ENCODE peak calls at places on chromosomes 1 and 21, in nine cellular contexts. X is MM.1S, G is OCI-LY7, I is hepatocyte, D is PC-3, A is GM23248, C is PC-9, L is SK-N-SH, E is HCT116. P is an unnamed sample. For H3K9me2, the result is how much of the 10 kb centered on the place peaks cover.

GRCh38 chr1:167791281-167792209 is 69.8 kb downstream of the MPZL1 start:
- DNase-seq in X (no peak), G (no peak), I (peak), D (no peak), A (peak), C (no peak), L (no peak), E (no peak), P (no peak)

GRCh38 chr1:227317541-227318002 is 720 bp downstream of the CDC42BPA start:
- DNase-seq in X (peak), G (no peak), I (peak), D (peak), A (peak), C (peak), L (peak), E (no peak), P (no peak)

GRCh38 chr21:38817371-38818335 is 11.9 kb downstream of the ETS2 start:
- DNase-seq in X (no peak), G (no peak), I (no peak), D (peak), A (peak), C (no peak), L (no peak), E (no peak), P (no peak)

GRCh38 chr1:116111196-116112021 is at the start of gene MAB21L3:
- DNase-seq in X (no peak), G (no peak), I (peak), D (peak), A (no peak), C (no peak), L (no peak), E (no peak), P (no peak)

GRCh38 chr1:39391741-39392679 is 99.4 kb upstream of the BMP8A start:
- DNase-seq in X (no peak), G (no peak), I (peak), D (peak), A (peak), C (peak), L (no peak), E (no peak), P (no peak)

GRCh38 chr1:58968360-58968952 is 184.6 kb upstream of the JUN start:
- DNase-seq in X (peak), G (peak), I (peak), D (no peak), A (peak), C (no peak), L (peak), E (no peak), P (no peak)

GRCh38 chr1:35894183-35894582 is 11.2 kb downstream of the AGO1 start:
- DNase-seq in X (no peak), G (peak), I (no peak), D (no peak), A (no peak), C (no peak), L (no peak), E (no peak), P (peak)

GRCh38 chr1:82400521-82400920 is 599.8 kb downstream of the ADGRL2 start:
- DNase-seq in X (no peak), G (no peak), I (no peak), D (no peak), A (no peak), C (no peak), L (no peak), E (no peak), P (no peak)

GRCh38 chr1:159771501-159771900 is 9.3 kb upstream of the DUSP23 start:
- DNase-seq in X (no peak), G (no peak), I (no peak), D (no peak), A (no peak), C (no peak), L (no peak), E (no peak), P (no peak)

GRCh38 chr1:192474080-192474683 is 101.4 kb upstream of the RGS1 start:
- DNase-seq in X (peak), G (peak), I (peak), D (peak), A (peak), C (no peak), L (peak), E (no peak), P (peak)

GRCh38 chr21:37984416-37984815 is 68.2 kb upstream of the KCNJ6 start:
- DNase-seq in X (no peak), G (no peak), I (no peak), D (peak), A (no peak), C (no peak), L (no peak), E (no peak), P (no peak)

GRCh38 chr21:38272215-38272614 is 15.4 kb downstream of the KCNJ15 start:
- DNase-seq in X (peak), G (no peak), I (no peak), D (peak), A (no peak), C (no peak), L (no peak), E (no peak), P (peak)

GRCh38 chr1:207791290-207791689 is 39.4 kb downstream of the CD46 start:
- DNase-seq in X (no peak), G (no peak), I (no peak), D (no peak), A (no peak), C (no peak), L (no peak), E (no peak), P (no peak)

GRCh38 chr1:77371396-77371795 is 89.6 kb downstream of the AK5 start:
- DNase-seq in X (no peak), G (no peak), I (no peak), D (no peak), A (peak), C (no peak), L (no peak), E (no peak), P (no peak)

GRCh38 chr1:215482079-215482478 is 85.0 kb upstream of the KCTD3 start:
- DNase-seq in X (no peak), G (no peak), I (peak), D (peak), A (no peak), C (no peak), L (no peak), E (no peak), P (no peak)

GRCh38 chr1:152539901-152540300 is 25.6 kb downstream of the CRCT1 start:
- DNase-seq in X (no peak), G (no peak), I (no peak), D (no peak), A (no peak), C (no peak), L (no peak), E (no peak), P (no peak)
- H3K9me2 ChIP-seq in X (under half), G (under half), I (under half), D (under half), A (under half), C (under half), L (under half), E (under half), P (under half)

GRCh38 chr1:85406887-85407593 is 57.9 kb downstream of the DDAH1 start:
- DNase-seq in X (no peak), G (no peak), I (peak), D (peak), A (peak), C (peak), L (no peak), E (peak), P (peak)
- H3K27ac ChIP-seq in X (no peak), G (no peak), I (peak), D (peak), A (peak), C (peak), L (peak), E (no peak), P (no peak)

GRCh38 chr1:114043046-114043445 is 63.8 kb downstream of the OLFML3 start:
- DNase-seq in X (no peak), G (no peak), I (no peak), D (no peak), A (no peak), C (no peak), L (no peak), E (no peak), P (no peak)
- H3K9me2 ChIP-seq in X (under half), G (under half), I (under half), D (under half), A (under half), C (under half), L (under half), E (under half), P (under half)

DNA sequence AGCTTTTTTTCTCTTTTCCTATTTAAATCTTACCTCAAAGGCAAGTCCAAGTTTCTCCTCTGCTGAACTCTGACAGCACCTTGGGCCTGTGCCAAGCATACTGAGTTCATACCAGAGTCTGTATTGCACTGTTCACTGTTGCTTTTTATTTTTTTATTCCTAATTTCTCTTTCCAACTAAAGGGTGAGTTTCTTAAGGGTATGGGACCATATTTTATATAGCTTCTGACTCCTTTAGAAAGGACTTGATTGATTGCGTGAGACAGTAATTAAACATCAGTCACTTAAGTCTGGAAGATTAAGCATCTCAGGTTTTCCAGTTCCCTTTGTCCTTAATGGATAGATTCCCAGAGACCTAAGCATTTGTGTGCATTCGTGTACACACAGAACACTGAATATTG is 69.9 kb downstream of the CACHD1 start:
- DNase-seq in X (no peak), G (no peak), I (peak), D (no peak), A (peak), C (peak), L (no peak), E (no peak), P (no peak)
- H3K27ac ChIP-seq in X (no peak), G (no peak), I (peak), D (no peak), A (peak), C (no peak), L (peak), E (no peak), P (no peak)

DNA sequence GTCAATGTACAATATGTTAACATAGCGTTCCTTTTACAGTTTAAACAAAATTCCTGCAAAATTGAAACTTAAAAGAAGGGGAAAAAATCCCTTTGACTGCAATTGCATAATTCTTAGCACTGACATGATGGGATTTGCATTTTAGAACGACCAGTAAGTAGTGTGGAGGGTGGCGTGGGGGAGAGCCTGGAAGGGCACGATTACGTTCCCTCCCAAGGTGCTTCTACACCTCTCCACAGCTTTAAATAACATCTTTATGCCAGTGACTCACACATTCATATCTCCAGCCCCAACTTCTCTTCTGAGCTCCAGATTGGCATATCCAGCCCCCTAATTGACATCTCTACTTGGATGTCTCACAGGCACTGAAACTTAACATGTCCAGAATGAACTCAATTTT is 64.3 kb downstream of the OLFML3 start:
- DNase-seq in X (no peak), G (no peak), I (no peak), D (no peak), A (no peak), C (no peak), L (no peak), E (no peak), P (no peak)
- H3K9me2 ChIP-seq in X (under half), G (under half), I (under half), D (under half), A (under half), C (under half), L (under half), E (under half), P (under half)

DNA sequence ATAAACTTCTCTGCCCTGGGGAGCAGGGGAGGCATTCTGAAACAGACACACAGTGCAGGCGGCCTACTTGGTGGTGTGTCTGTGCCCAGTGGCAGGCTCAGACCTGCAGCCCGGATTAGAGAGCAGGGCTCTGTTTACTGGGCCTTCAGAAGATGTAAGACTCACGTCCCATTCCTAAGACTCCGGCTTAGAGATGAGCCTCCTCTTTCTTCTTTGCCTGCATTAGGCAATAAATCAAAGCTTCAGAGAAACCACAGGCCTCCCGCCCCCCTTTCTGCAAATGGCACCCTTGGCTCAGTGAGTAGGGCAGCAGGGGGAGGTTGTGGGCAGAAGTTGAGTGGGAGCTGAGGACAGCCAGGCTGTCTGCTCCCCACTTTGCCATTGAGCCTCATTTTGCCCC is 35.8 kb downstream of the LGR6 start:
- DNase-seq in X (no peak), G (no peak), I (peak), D (no peak), A (no peak), C (no peak), L (no peak), E (no peak), P (no peak)
- H3K27ac ChIP-seq in X (no peak), G (no peak), I (no peak), D (no peak), A (no peak), C (no peak), L (no peak), E (no peak), P (no peak)

GRCh38 chr1:181607524-181607923 is 124.2 kb downstream of the CACNA1E start:
- DNase-seq in X (no peak), G (no peak), I (no peak), D (no peak), A (no peak), C (no peak), L (no peak), E (no peak), P (no peak)
- H3K9me2 ChIP-seq in X (under half), G (under half), I (under half), D (under half), A (under half), C (under half), L (under half), E (under half), P (under half)

DNA sequence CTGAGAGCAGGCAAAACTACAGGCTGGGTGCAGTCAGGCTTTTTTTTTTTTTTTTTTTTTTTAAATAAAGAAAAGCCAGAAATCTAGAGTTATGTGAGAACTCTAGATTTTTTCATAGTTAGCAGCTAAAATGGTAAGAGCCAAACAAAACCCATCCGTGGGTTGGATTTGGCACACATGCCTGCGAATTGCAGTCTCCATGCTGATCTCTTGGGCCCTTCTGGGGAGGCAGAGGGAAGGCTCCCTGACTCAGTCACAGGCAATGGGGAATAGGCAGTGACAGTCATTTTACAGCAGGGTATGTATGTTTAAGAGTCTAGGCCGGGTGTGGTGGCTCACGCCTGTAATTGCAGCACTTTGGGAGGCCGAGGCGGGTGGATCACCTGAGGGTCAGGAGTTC is 2.6 kb downstream of the TXLNA start:
- DNase-seq in X (no peak), G (no peak), I (no peak), D (no peak), A (peak), C (no peak), L (no peak), E (no peak), P (no peak)
- H3K27ac ChIP-seq in X (no peak), G (no peak), I (no peak), D (no peak), A (peak), C (no peak), L (no peak), E (no peak), P (no peak)

DNA sequence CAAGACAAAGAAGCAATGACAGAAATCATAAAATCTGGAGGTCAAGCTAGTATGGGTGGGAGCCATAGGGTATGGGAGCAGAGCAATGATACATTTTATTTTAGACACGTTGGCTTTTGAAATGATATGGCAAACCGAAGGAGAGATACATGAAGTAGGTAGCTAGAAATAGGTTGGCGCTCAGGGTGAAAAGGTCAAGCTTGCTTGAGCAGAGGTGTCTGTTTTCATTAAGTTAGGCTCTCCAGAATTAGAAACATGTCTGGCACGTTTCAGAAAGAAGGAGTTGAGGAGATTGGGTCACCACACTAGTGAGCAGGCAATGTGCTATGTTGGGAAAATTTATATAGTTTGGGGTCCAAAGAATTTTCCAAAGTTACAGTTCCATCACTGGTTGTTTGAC is 151.4 kb downstream of the AMY1C start:
- DNase-seq in X (no peak), G (no peak), I (no peak), D (no peak), A (no peak), C (no peak), L (no peak), E (no peak), P (no peak)
- H3K9me2 ChIP-seq in X (under half), G (under half), I (under half), D (under half), A (under half), C (under half), L (under half), E (under half), P (under half)

GRCh38 chr1:27863552-27863943 is 8.8 kb upstream of the THEMIS2 start:
- DNase-seq in X (no peak), G (no peak), I (no peak), D (no peak), A (no peak), C (no peak), L (no peak), E (no peak), P (no peak)
- H3K27ac ChIP-seq in X (no peak), G (no peak), I (no peak), D (peak), A (peak), C (peak), L (no peak), E (no peak), P (no peak)